ENCODE peak calls at places on chromosomes 12 and 14, in seven cellular contexts. E is stimulated activated CD8-positive, alpha-beta memory T cell treated with anti-CD3 and anti-CD28 coated beads, Interleukin-2, amount 100 ng/mL, for 1 hour; Z is SJSA1; X is NCI-H1092 treated with DMSO at 0.1 percent for 48 hours; G is naive thymus-derived CD8-positive, alpha-beta T cell; O is activated T-cell treated with anti-CD3 and anti-CD28 coated beads, Interleukin-2, amount 50 U/mL, for 72 hours; Q is Ammon's horn. I is an unnamed sample.

GRCh38 chr14:53019391-53019790 is 68.5 kb upstream of the FERMT2 start:
- DNase-seq in E (no peak), Z (no peak), X (no peak), G (no peak), O (no peak), Q (no peak), I (no peak)

GRCh38 chr14:64605926-64606685 is 56.3 kb downstream of the PPP1R36 start:
- DNase-seq in E (no peak), Z (no peak), X (no peak), G (no peak), O (no peak), Q (no peak), I (no peak)

GRCh38 chr12:125340791-125341190 is 275.6 kb downstream of the AACS start:
- DNase-seq in E (no peak), Z (no peak), X (peak; percentile 2), G (no peak), O (no peak), Q (peak; percentile 70), I (no peak)

GRCh38 chr14:100994757-100995156 is 91.2 kb upstream of the RTL1 start:
- DNase-seq in E (no peak), Z (no peak), X (no peak), G (no peak), O (no peak), Q (no peak), I (no peak)

GRCh38 chr14:104678901-104679705 is 10.3 kb upstream of the INF2 start:
- DNase-seq in E (no peak), Z (no peak), X (no peak), G (no peak), O (no peak), Q (peak; percentile 83), I (no peak)

GRCh38 chr14:75479770-75480600 is 42.3 kb upstream of the BATF start:
- DNase-seq in E (no peak), Z (no peak), X (no peak), G (no peak), O (no peak), Q (no peak), I (no peak)

GRCh38 chr12:96427269-96427729 is 27.1 kb upstream of the CDK17 start:
- DNase-seq in E (no peak), Z (peak; percentile 95), X (no peak), G (no peak), O (peak; percentile 62), Q (peak; percentile 40), I (peak; percentile 99)

GRCh38 chr12:43284441-43284840 is 267.6 kb downstream of the ADAMTS20 start:
- DNase-seq in E (no peak), Z (no peak), X (no peak), G (no peak), O (no peak), Q (no peak), I (no peak)

GRCh38 chr12:104643921-104644669 is 187.3 kb downstream of the CHST11 start:
- DNase-seq in E (no peak), Z (no peak), X (peak; percentile 80), G (peak; percentile 13), O (no peak), Q (peak; percentile 63), I (no peak)

GRCh38 chr12:116143883-116144266 is 133.6 kb downstream of the MED13L start:
- DNase-seq in E (no peak), Z (no peak), X (no peak), G (no peak), O (no peak), Q (no peak), I (no peak)

I was measured in T1000.